ENCODE peak calls at places on chromosomes 1 and 21, in nine cellular contexts. One of them, this sample, is unnamed.

GRCh38 chr1:112538883-112539282 is 30.1 kb downstream of the WNT2B start:
- DNase-seq in mucosa of gallbladder: no peak
- DNase-seq in hippocampal formation: peak; percentile 7
- DNase-seq in left cardiac atrium: no peak
- DNase-seq in adrenal gland: no peak
- DNase-seq in occipital lobe: no peak
- DNase-seq in NCI-H1092: no peak
- DNase-seq in retina: no peak
- DNase-seq in fibroblast of the conjunctiva: no peak
- DNase-seq in this sample: no peak

GRCh38 chr1:77220687-77221463 is 1.6 kb upstream of the PIGK start:
- DNase-seq in mucosa of gallbladder: no peak
- DNase-seq in hippocampal formation: no peak
- DNase-seq in retina: no peak
- DNase-seq in left cardiac atrium: no peak
- DNase-seq in adrenal gland: peak; percentile 26
- DNase-seq in NCI-H1092: no peak
- DNase-seq in occipital lobe: no peak
- DNase-seq in fibroblast of the conjunctiva: no peak
- DNase-seq in this sample: no peak

GRCh38 chr1:106956721-106957120 is 99.8 kb upstream of the PRMT6 start:
- DNase-seq in NCI-H1092: no peak
- DNase-seq in mucosa of gallbladder: no peak
- DNase-seq in retina: no peak
- DNase-seq in fibroblast of the conjunctiva: peak; percentile 39
- DNase-seq in left cardiac atrium: no peak
- DNase-seq in hippocampal formation: no peak
- DNase-seq in adrenal gland: no peak
- DNase-seq in occipital lobe: no peak
- DNase-seq in this sample: no peak

GRCh38 chr21:17512245-17513213 is at the start of gene CXADR:
- DNase-seq in fibroblast of the conjunctiva: no peak
- DNase-seq in NCI-H1092: peak; percentile 81
- DNase-seq in retina: peak; percentile 96
- DNase-seq in occipital lobe: peak; percentile 77
- DNase-seq in hippocampal formation: peak; percentile 73
- DNase-seq in left cardiac atrium: peak; percentile 74
- DNase-seq in mucosa of gallbladder: peak; percentile 86
- DNase-seq in adrenal gland: peak; percentile 73
- DNase-seq in this sample: peak; percentile 74

GRCh38 chr1:184407816-184408510 is 21.1 kb downstream of the C1orf21 start:
- DNase-seq in left cardiac atrium: no peak
- DNase-seq in hippocampal formation: no peak
- DNase-seq in mucosa of gallbladder: no peak
- DNase-seq in retina: no peak
- DNase-seq in adrenal gland: no peak
- DNase-seq in fibroblast of the conjunctiva: no peak
- DNase-seq in occipital lobe: no peak
- DNase-seq in NCI-H1092: no peak
- DNase-seq in this sample: no peak

GRCh38 chr1:53087332-53088285 is 25.6 kb downstream of the PODN start:
- DNase-seq in fibroblast of the conjunctiva: no peak
- DNase-seq in mucosa of gallbladder: no peak
- DNase-seq in adrenal gland: no peak
- DNase-seq in NCI-H1092: no peak
- DNase-seq in hippocampal formation: no peak
- DNase-seq in left cardiac atrium: no peak
- DNase-seq in occipital lobe: no peak
- DNase-seq in retina: no peak
- DNase-seq in this sample: no peak

GRCh38 chr21:18373631-18374030 is 30.0 kb downstream of the TMPRSS15 start:
- DNase-seq in fibroblast of the conjunctiva: no peak
- DNase-seq in occipital lobe: no peak
- DNase-seq in NCI-H1092: no peak
- DNase-seq in adrenal gland: no peak
- DNase-seq in hippocampal formation: no peak
- DNase-seq in mucosa of gallbladder: no peak
- DNase-seq in retina: no peak
- DNase-seq in left cardiac atrium: no peak
- DNase-seq in this sample: no peak

GRCh38 chr21:36747815-36748381 is 49.0 kb downstream of the SIM2 start:
- DNase-seq in adrenal gland: peak; percentile 29
- DNase-seq in hippocampal formation: peak; percentile 19
- DNase-seq in left cardiac atrium: no peak
- DNase-seq in retina: peak; percentile 66
- DNase-seq in fibroblast of the conjunctiva: no peak
- DNase-seq in NCI-H1092: peak; percentile 76
- DNase-seq in occipital lobe: peak; percentile 27
- DNase-seq in mucosa of gallbladder: no peak
- DNase-seq in this sample: peak; percentile 62

GRCh38 chr1:59638172-59638800 is 176.5 kb upstream of the HOOK1 start:
- DNase-seq in fibroblast of the conjunctiva: peak; percentile 97
- DNase-seq in mucosa of gallbladder: no peak
- DNase-seq in occipital lobe: no peak
- DNase-seq in hippocampal formation: no peak
- DNase-seq in left cardiac atrium: no peak
- DNase-seq in retina: no peak
- DNase-seq in adrenal gland: no peak
- DNase-seq in NCI-H1092: no peak
- DNase-seq in this sample: no peak

GRCh38 chr21:43733529-43734071 is 14.7 kb downstream of the PDXK start:
- DNase-seq in mucosa of gallbladder: no peak
- DNase-seq in NCI-H1092: no peak
- DNase-seq in occipital lobe: peak; percentile 63
- DNase-seq in fibroblast of the conjunctiva: no peak
- DNase-seq in adrenal gland: no peak
- DNase-seq in hippocampal formation: peak; percentile 23
- DNase-seq in retina: no peak
- DNase-seq in left cardiac atrium: no peak
- DNase-seq in this sample: no peak

GRCh38 chr1:233326995-233327937 is at the start of gene MAP3K21:
- DNase-seq in NCI-H1092: peak; percentile 32
- DNase-seq in left cardiac atrium: peak; percentile 85
- DNase-seq in occipital lobe: peak; percentile 70
- DNase-seq in fibroblast of the conjunctiva: no peak
- DNase-seq in retina: peak; percentile 43
- DNase-seq in hippocampal formation: no peak
- DNase-seq in adrenal gland: peak; percentile 94
- DNase-seq in mucosa of gallbladder: peak; percentile 96
- DNase-seq in this sample: peak; percentile 75

GRCh38 chr1:16114527-16115467 is 41.1 kb downstream of the EPHA2 start:
- DNase-seq in mucosa of gallbladder: no peak
- DNase-seq in fibroblast of the conjunctiva: no peak
- DNase-seq in NCI-H1092: no peak
- DNase-seq in adrenal gland: no peak
- DNase-seq in left cardiac atrium: no peak
- DNase-seq in occipital lobe: no peak
- DNase-seq in hippocampal formation: no peak
- DNase-seq in retina: peak; percentile 51
- DNase-seq in this sample: no peak

GRCh38 chr1:165376041-165376810 is 19.7 kb upstream of the LMX1A start:
- DNase-seq in left cardiac atrium: peak; percentile 92
- DNase-seq in mucosa of gallbladder: peak; percentile 91
- DNase-seq in occipital lobe: peak; percentile 44
- DNase-seq in NCI-H1092: peak; percentile 59
- DNase-seq in retina: peak; percentile 90
- DNase-seq in adrenal gland: peak; percentile 82
- DNase-seq in hippocampal formation: peak; percentile 58
- DNase-seq in fibroblast of the conjunctiva: peak; percentile 97
- DNase-seq in this sample: peak; percentile 87

This sample was measured in left ventricle myocardium inferior.